ENCODE peak calls at places on chromosomes 3 and 15, in ten cellular contexts. One of them, this sample, is unnamed.

GRCh38 chr3:71973337-71974030 is 188.5 kb upstream of the PROK2 start:
- DNase-seq in heart right ventricle: peak; percentile 12
- DNase-seq in colonic mucosa: no peak
- DNase-seq in HCT116: no peak
- DNase-seq in neural crest cell: no peak
- DNase-seq in GM06990: no peak
- DNase-seq in activated CD8-positive, alpha-beta T cell treated with anti-CD3 and anti-CD28 coated beads for 36 hours: no peak
- DNase-seq in fibroblast of pulmonary artery: no peak
- DNase-seq in H9: no peak
- DNase-seq in HFFc6: no peak
- DNase-seq in this sample: no peak

GRCh38 chr15:41284425-41285177 is 47.8 kb downstream of the OIP5 start:
- DNase-seq in activated CD8-positive, alpha-beta T cell treated with anti-CD3 and anti-CD28 coated beads for 36 hours: peak; percentile 4
- DNase-seq in H9: no peak
- DNase-seq in GM06990: no peak
- DNase-seq in fibroblast of pulmonary artery: peak; percentile 25
- DNase-seq in colonic mucosa: peak; percentile 51
- DNase-seq in HCT116: no peak
- DNase-seq in neural crest cell: no peak
- DNase-seq in heart right ventricle: peak; percentile 32
- DNase-seq in HFFc6: no peak
- DNase-seq in this sample: no peak

GRCh38 chr3:51712511-51712931 is 5.7 kb downstream of the GRM2 start:
- DNase-seq in HFFc6: no peak
- DNase-seq in neural crest cell: no peak
- DNase-seq in activated CD8-positive, alpha-beta T cell treated with anti-CD3 and anti-CD28 coated beads for 36 hours: no peak
- DNase-seq in colonic mucosa: peak; percentile 7
- DNase-seq in GM06990: no peak
- DNase-seq in H9: no peak
- DNase-seq in HCT116: no peak
- DNase-seq in heart right ventricle: no peak
- DNase-seq in fibroblast of pulmonary artery: no peak
- DNase-seq in this sample: peak; percentile 2

GRCh38 chr3:133820889-133821675 is 15.5 kb downstream of the SRPRB start:
- DNase-seq in heart right ventricle: no peak
- DNase-seq in GM06990: no peak
- DNase-seq in HCT116: no peak
- DNase-seq in colonic mucosa: no peak
- DNase-seq in fibroblast of pulmonary artery: no peak
- DNase-seq in HFFc6: no peak
- DNase-seq in activated CD8-positive, alpha-beta T cell treated with anti-CD3 and anti-CD28 coated beads for 36 hours: no peak
- DNase-seq in neural crest cell: no peak
- DNase-seq in H9: no peak
- DNase-seq in this sample: no peak

GRCh38 chr15:57452090-57452754 is 75.9 kb downstream of the CGNL1 start:
- DNase-seq in neural crest cell: no peak
- DNase-seq in GM06990: no peak
- DNase-seq in colonic mucosa: no peak
- DNase-seq in H9: no peak
- DNase-seq in heart right ventricle: no peak
- DNase-seq in activated CD8-positive, alpha-beta T cell treated with anti-CD3 and anti-CD28 coated beads for 36 hours: no peak
- DNase-seq in HCT116: no peak
- DNase-seq in HFFc6: no peak
- DNase-seq in fibroblast of pulmonary artery: no peak
- DNase-seq in this sample: no peak

GRCh38 chr15:68431792-68432401 is at the start of gene ITGA11:
- DNase-seq in fibroblast of pulmonary artery: peak; percentile 59
- DNase-seq in heart right ventricle: peak; percentile 60
- DNase-seq in GM06990: peak; percentile 39
- DNase-seq in HCT116: no peak
- DNase-seq in colonic mucosa: peak; percentile 57
- DNase-seq in H9: peak; percentile 83
- DNase-seq in activated CD8-positive, alpha-beta T cell treated with anti-CD3 and anti-CD28 coated beads for 36 hours: peak; percentile 6
- DNase-seq in neural crest cell: peak; percentile 57
- DNase-seq in HFFc6: no peak
- DNase-seq in this sample: peak; percentile 70

GRCh38 chr3:53254810-53255359 is 937 bp downstream of the TKT start:
- DNase-seq in HCT116: no peak
- DNase-seq in activated CD8-positive, alpha-beta T cell treated with anti-CD3 and anti-CD28 coated beads for 36 hours: peak; percentile 75
- DNase-seq in heart right ventricle: peak; percentile 66
- DNase-seq in colonic mucosa: peak; percentile 87
- DNase-seq in fibroblast of pulmonary artery: peak; percentile 60
- DNase-seq in neural crest cell: peak; percentile 65
- DNase-seq in HFFc6: peak; percentile 34
- DNase-seq in H9: peak; percentile 64
- DNase-seq in GM06990: peak; percentile 74
- DNase-seq in this sample: peak; percentile 85

GRCh38 chr3:57951106-57951882 is 56.9 kb upstream of the FLNB start:
- DNase-seq in H9: no peak
- DNase-seq in GM06990: no peak
- DNase-seq in fibroblast of pulmonary artery: peak; percentile 87
- DNase-seq in neural crest cell: no peak
- DNase-seq in HCT116: peak; percentile 33
- DNase-seq in HFFc6: peak; percentile 63
- DNase-seq in heart right ventricle: peak; percentile 85
- DNase-seq in colonic mucosa: peak; percentile 72
- DNase-seq in activated CD8-positive, alpha-beta T cell treated with anti-CD3 and anti-CD28 coated beads for 36 hours: peak; percentile 48
- DNase-seq in this sample: no peak

GRCh38 chr15:48337626-48338025 is 6.4 kb downstream of the DUT start:
- DNase-seq in H9: no peak
- DNase-seq in heart right ventricle: no peak
- DNase-seq in HFFc6: peak; percentile 32
- DNase-seq in colonic mucosa: no peak
- DNase-seq in fibroblast of pulmonary artery: no peak
- DNase-seq in GM06990: no peak
- DNase-seq in HCT116: no peak
- DNase-seq in neural crest cell: no peak
- DNase-seq in activated CD8-positive, alpha-beta T cell treated with anti-CD3 and anti-CD28 coated beads for 36 hours: no peak
- DNase-seq in this sample: no peak

GRCh38 chr15:57604502-57604901 is 12.8 kb downstream of the MYZAP start:
- DNase-seq in heart right ventricle: no peak
- DNase-seq in H9: no peak
- DNase-seq in colonic mucosa: no peak
- DNase-seq in neural crest cell: no peak
- DNase-seq in activated CD8-positive, alpha-beta T cell treated with anti-CD3 and anti-CD28 coated beads for 36 hours: no peak
- DNase-seq in HCT116: no peak
- DNase-seq in fibroblast of pulmonary artery: no peak
- DNase-seq in HFFc6: no peak
- DNase-seq in GM06990: no peak
- DNase-seq in this sample: no peak

GRCh38 chr15:90535254-90535653 is 5.5 kb downstream of the CRTC3 start:
- DNase-seq in fibroblast of pulmonary artery: no peak
- DNase-seq in GM06990: no peak
- DNase-seq in activated CD8-positive, alpha-beta T cell treated with anti-CD3 and anti-CD28 coated beads for 36 hours: no peak
- DNase-seq in colonic mucosa: no peak
- DNase-seq in neural crest cell: no peak
- DNase-seq in heart right ventricle: no peak
- DNase-seq in H9: no peak
- DNase-seq in HCT116: no peak
- DNase-seq in HFFc6: no peak
- DNase-seq in this sample: no peak

GRCh38 chr3:139982404-139982803 is 47.4 kb downstream of the CLSTN2 start:
- DNase-seq in H9: peak; percentile 3
- DNase-seq in heart right ventricle: no peak
- DNase-seq in neural crest cell: no peak
- DNase-seq in fibroblast of pulmonary artery: no peak
- DNase-seq in activated CD8-positive, alpha-beta T cell treated with anti-CD3 and anti-CD28 coated beads for 36 hours: no peak
- DNase-seq in colonic mucosa: no peak
- DNase-seq in HCT116: no peak
- DNase-seq in HFFc6: no peak
- DNase-seq in GM06990: no peak
- DNase-seq in this sample: no peak

GRCh38 chr15:78312551-78312950 is 13.1 kb upstream of the SKIC8 start:
- DNase-seq in fibroblast of pulmonary artery: no peak
- DNase-seq in H9: no peak
- DNase-seq in GM06990: no peak
- DNase-seq in HFFc6: no peak
- DNase-seq in HCT116: no peak
- DNase-seq in heart right ventricle: no peak
- DNase-seq in colonic mucosa: no peak
- DNase-seq in activated CD8-positive, alpha-beta T cell treated with anti-CD3 and anti-CD28 coated beads for 36 hours: no peak
- DNase-seq in neural crest cell: no peak
- DNase-seq in this sample: no peak

GRCh38 chr3:57949779-57950618 is 58.2 kb upstream of the FLNB start:
- DNase-seq in HFFc6: peak; percentile 43
- DNase-seq in colonic mucosa: no peak
- DNase-seq in activated CD8-positive, alpha-beta T cell treated with anti-CD3 and anti-CD28 coated beads for 36 hours: no peak
- DNase-seq in HCT116: peak; percentile 22
- DNase-seq in fibroblast of pulmonary artery: no peak
- DNase-seq in GM06990: no peak
- DNase-seq in neural crest cell: no peak
- DNase-seq in H9: no peak
- DNase-seq in heart right ventricle: no peak
- DNase-seq in this sample: no peak

GRCh38 chr3:159266779-159267178 is 464.9 kb downstream of the MFSD1 start:
- DNase-seq in activated CD8-positive, alpha-beta T cell treated with anti-CD3 and anti-CD28 coated beads for 36 hours: peak; percentile 32
- DNase-seq in fibroblast of pulmonary artery: peak; percentile 33
- DNase-seq in HFFc6: peak; percentile 37
- DNase-seq in H9: peak; percentile 75
- DNase-seq in colonic mucosa: peak; percentile 38
- DNase-seq in HCT116: peak; percentile 26
- DNase-seq in GM06990: no peak
- DNase-seq in neural crest cell: peak; percentile 63
- DNase-seq in heart right ventricle: no peak
- DNase-seq in this sample: no peak

GRCh38 chr15:36365963-36366362 is 213.5 kb upstream of the CDIN1 start:
- DNase-seq in colonic mucosa: no peak
- DNase-seq in neural crest cell: no peak
- DNase-seq in GM06990: no peak
- DNase-seq in H9: no peak
- DNase-seq in heart right ventricle: no peak
- DNase-seq in HCT116: no peak
- DNase-seq in fibroblast of pulmonary artery: peak; percentile 75
- DNase-seq in HFFc6: no peak
- DNase-seq in activated CD8-positive, alpha-beta T cell treated with anti-CD3 and anti-CD28 coated beads for 36 hours: no peak
- DNase-seq in this sample: no peak

GRCh38 chr15:99371180-99372103 is 120.2 kb downstream of the LRRC28 start:
- DNase-seq in neural crest cell: no peak
- DNase-seq in GM06990: peak; percentile 29
- DNase-seq in colonic mucosa: no peak
- DNase-seq in H9: no peak
- DNase-seq in HCT116: no peak
- DNase-seq in HFFc6: no peak
- DNase-seq in activated CD8-positive, alpha-beta T cell treated with anti-CD3 and anti-CD28 coated beads for 36 hours: peak; percentile 4
- DNase-seq in fibroblast of pulmonary artery: peak; percentile 73
- DNase-seq in heart right ventricle: no peak
- DNase-seq in this sample: peak; percentile 30
- TF ChIP-seq CTCF in neural crest cell: no peak
- TF ChIP-seq CTCF in GM06990: peak; percentile 42
- TF ChIP-seq CTCF in colonic mucosa: no peak
- TF ChIP-seq CTCF in H9: no peak
- TF ChIP-seq CTCF in HCT116: no peak
- TF ChIP-seq CTCF in HFFc6: peak; percentile 41
- TF ChIP-seq CTCF in activated CD8-positive, alpha-beta T cell treated with anti-CD3 and anti-CD28 coated beads for 36 hours: no peak
- TF ChIP-seq CTCF in fibroblast of pulmonary artery: peak; percentile 3
- TF ChIP-seq CTCF in heart right ventricle: no peak
- TF ChIP-seq CTCF in this sample: no peak

GRCh38 chr3:42601898-42602581 is 1.6 kb downstream of the NKTR start:
- DNase-seq in HCT116: no peak
- DNase-seq in H9: no peak
- DNase-seq in heart right ventricle: no peak
- DNase-seq in fibroblast of pulmonary artery: no peak
- DNase-seq in activated CD8-positive, alpha-beta T cell treated with anti-CD3 and anti-CD28 coated beads for 36 hours: peak; percentile 26
- DNase-seq in GM06990: no peak
- DNase-seq in colonic mucosa: no peak
- DNase-seq in neural crest cell: no peak
- DNase-seq in HFFc6: no peak
- DNase-seq in this sample: no peak
- TF ChIP-seq CTCF in HCT116: no peak
- TF ChIP-seq CTCF in H9: peak; percentile 44
- TF ChIP-seq CTCF in heart right ventricle: no peak
- TF ChIP-seq CTCF in fibroblast of pulmonary artery: peak; percentile 10
- TF ChIP-seq CTCF in activated CD8-positive, alpha-beta T cell treated with anti-CD3 and anti-CD28 coated beads for 36 hours: peak; percentile 17
- TF ChIP-seq CTCF in GM06990: peak; percentile 40
- TF ChIP-seq CTCF in colonic mucosa: no peak
- TF ChIP-seq CTCF in neural crest cell: peak; percentile 39
- TF ChIP-seq CTCF in HFFc6: peak; percentile 54
- TF ChIP-seq CTCF in this sample: peak; percentile 5

DNA sequence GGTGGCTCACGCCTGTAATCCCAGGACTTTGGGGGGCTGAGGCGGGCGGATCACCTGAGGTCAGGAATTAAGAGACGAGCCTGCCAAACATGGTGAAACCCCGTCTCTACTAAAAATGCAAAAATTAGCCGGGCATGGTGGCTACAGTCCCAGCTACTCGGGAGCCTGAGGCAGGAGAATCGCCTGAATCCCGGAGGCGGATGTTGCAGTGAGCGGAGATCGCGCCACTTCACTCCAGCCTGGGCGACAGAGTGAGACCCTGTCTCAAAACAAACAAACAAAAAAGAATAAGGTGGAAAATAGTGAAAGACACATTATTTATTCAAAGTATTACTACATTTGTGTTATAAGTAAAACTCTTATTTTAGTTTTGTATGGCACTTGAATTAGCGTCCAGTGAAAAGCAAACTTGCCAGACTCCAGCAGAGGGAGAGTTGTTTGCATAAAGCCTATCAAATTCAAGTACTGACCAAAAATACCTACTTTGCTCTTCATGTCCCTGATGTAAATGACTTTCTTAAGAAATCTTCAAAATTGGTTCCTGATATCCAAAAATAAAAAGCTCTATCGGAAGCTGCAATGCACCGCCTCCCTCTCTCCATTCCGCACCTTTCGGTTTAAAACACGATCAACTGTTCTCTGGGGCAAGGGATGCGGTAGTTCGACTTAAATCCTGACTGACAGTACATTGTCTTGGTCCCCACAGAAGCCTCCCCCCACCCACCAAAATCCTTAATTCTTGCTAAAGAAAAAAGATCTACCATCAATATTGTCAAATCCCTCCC is 1.2 kb downstream of the TRPM7 start:
- DNase-seq in heart right ventricle: no peak
- DNase-seq in H9: no peak
- DNase-seq in activated CD8-positive, alpha-beta T cell treated with anti-CD3 and anti-CD28 coated beads for 36 hours: no peak
- DNase-seq in fibroblast of pulmonary artery: peak; percentile 29
- DNase-seq in GM06990: no peak
- DNase-seq in HCT116: no peak
- DNase-seq in neural crest cell: no peak
- DNase-seq in HFFc6: no peak
- DNase-seq in colonic mucosa: no peak
- DNase-seq in this sample: peak; percentile 4
- TF ChIP-seq CTCF in heart right ventricle: no peak
- TF ChIP-seq CTCF in H9: no peak
- TF ChIP-seq CTCF in activated CD8-positive, alpha-beta T cell treated with anti-CD3 and anti-CD28 coated beads for 36 hours: no peak
- TF ChIP-seq CTCF in fibroblast of pulmonary artery: peak; percentile 15
- TF ChIP-seq CTCF in GM06990: no peak
- TF ChIP-seq CTCF in HCT116: no peak
- TF ChIP-seq CTCF in neural crest cell: no peak
- TF ChIP-seq CTCF in HFFc6: no peak
- TF ChIP-seq CTCF in colonic mucosa: no peak
- TF ChIP-seq CTCF in this sample: no peak

DNA sequence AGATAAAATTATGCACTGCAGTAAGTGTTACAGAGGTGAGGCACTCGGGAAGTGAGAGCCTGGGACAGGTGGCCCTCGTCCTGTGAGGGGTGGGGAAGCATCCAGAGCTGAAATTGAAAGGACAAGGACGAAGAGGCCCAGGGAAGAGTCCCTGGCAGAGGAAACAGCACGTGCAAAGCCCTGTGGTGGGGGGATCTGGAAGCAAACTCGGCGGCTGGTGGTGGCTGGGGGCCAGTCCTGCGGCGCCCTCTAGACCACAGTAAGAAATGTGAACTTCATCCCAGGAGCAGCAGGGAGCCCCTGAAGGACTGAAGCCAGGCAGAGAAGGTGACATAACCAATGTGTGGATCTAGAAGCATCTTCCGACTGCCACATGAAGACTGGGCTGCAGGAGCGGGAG is 42.8 kb downstream of the GRIP2 start:
- DNase-seq in H9: peak; percentile 69
- DNase-seq in fibroblast of pulmonary artery: no peak
- DNase-seq in colonic mucosa: no peak
- DNase-seq in activated CD8-positive, alpha-beta T cell treated with anti-CD3 and anti-CD28 coated beads for 36 hours: no peak
- DNase-seq in HFFc6: no peak
- DNase-seq in heart right ventricle: no peak
- DNase-seq in HCT116: no peak
- DNase-seq in neural crest cell: no peak
- DNase-seq in GM06990: no peak
- DNase-seq in this sample: no peak
- TF ChIP-seq CTCF in H9: peak; percentile 58
- TF ChIP-seq CTCF in fibroblast of pulmonary artery: no peak
- TF ChIP-seq CTCF in colonic mucosa: no peak
- TF ChIP-seq CTCF in activated CD8-positive, alpha-beta T cell treated with anti-CD3 and anti-CD28 coated beads for 36 hours: no peak
- TF ChIP-seq CTCF in HFFc6: no peak
- TF ChIP-seq CTCF in heart right ventricle: no peak
- TF ChIP-seq CTCF in HCT116: peak; percentile 20
- TF ChIP-seq CTCF in neural crest cell: no peak
- TF ChIP-seq CTCF in GM06990: peak; percentile 1
- TF ChIP-seq CTCF in this sample: no peak